ENCODE peak calls at places on chromosomes 5 and 9, in four cellular contexts. L is posterior vena cava, S is Kasumi-1, Q is uterus. U is an unnamed sample.

GRCh38 chr5:120749737-120750136 is 285.6 kb downstream of the PRR16 start:
- DNase-seq in L (no peak), S (no peak), Q (no peak), U (no peak)

GRCh38 chr5:757346-757930 is 27.1 kb downstream of the ZDHHC11B start:
- DNase-seq in L (peak), S (no peak), Q (no peak), U (peak)

GRCh38 chr5:120304653-120305052 is 159.4 kb upstream of the PRR16 start:
- DNase-seq in L (no peak), S (no peak), Q (no peak), U (no peak)

GRCh38 chr9:121350993-121351561 is 19.0 kb downstream of the STOM start:
- DNase-seq in L (peak), S (peak), Q (peak), U (no peak)

GRCh38 chr9:99105152-99106043 is 485 bp downstream of the TGFBR1 start:
- DNase-seq in L (peak), S (peak), Q (peak), U (peak)

GRCh38 chr9:89478821-89479668 is 18.9 kb downstream of the SEMA4D start:
- DNase-seq in L (no peak), S (no peak), Q (no peak), U (no peak)

GRCh38 chr5:143717400-143717799 is 94.6 kb upstream of the HMHB1 start:
- DNase-seq in L (no peak), S (no peak), Q (no peak), U (no peak)

GRCh38 chr9:125989524-125990180 is 242.5 kb downstream of the PBX3 start:
- DNase-seq in L (peak), S (no peak), Q (no peak), U (no peak)

GRCh38 chr9:24961787-24962186 is 416.1 kb upstream of the IZUMO3 start:
- DNase-seq in L (no peak), S (no peak), Q (no peak), U (no peak)

GRCh38 chr9:129506892-129507291 is 114.0 kb downstream of the C9orf50 start:
- DNase-seq in L (no peak), S (no peak), Q (no peak), U (no peak)

GRCh38 chr9:68648971-68649370 is 56.1 kb upstream of the PIP5K1B start:
- DNase-seq in L (no peak), S (no peak), Q (no peak), U (no peak)

GRCh38 chr5:43616535-43616934 is 13.6 kb downstream of the NNT start:
- DNase-seq in L (no peak), S (no peak), Q (no peak), U (no peak)

GRCh38 chr5:101009758-101010519 is 106.9 kb upstream of the ST8SIA4 start:
- DNase-seq in L (no peak), S (no peak), Q (no peak), U (peak)

GRCh38 chr5:135026645-135027317 is 7.2 kb downstream of the PITX1 start:
- DNase-seq in L (no peak), S (no peak), Q (no peak), U (peak)

GRCh38 chr5:109038209-109038840 is 290.6 kb downstream of the FER start:
- DNase-seq in L (no peak), S (no peak), Q (no peak), U (no peak)

GRCh38 chr9:73523391-73523790 is 371.7 kb downstream of the ANXA1 start:
- DNase-seq in L (no peak), S (no peak), Q (no peak), U (no peak)

GRCh38 chr5:151408633-151409243 is 38.7 kb upstream of the SLC36A1 start:
- DNase-seq in L (no peak), S (no peak), Q (no peak), U (no peak)

GRCh38 chr5:168916266-168916665 is 337.1 kb upstream of the PANK3 start:
- DNase-seq in L (peak), S (no peak), Q (peak), U (no peak)

GRCh38 chr5:142779163-142779562 is 9.0 kb downstream of the ARHGAP26 start:
- DNase-seq in L (no peak), S (no peak), Q (no peak), U (no peak)

GRCh38 chr9:77386187-77386586 is 208.9 kb downstream of the VPS13A start:
- DNase-seq in L (no peak), S (no peak), Q (no peak), U (no peak)

GRCh38 chr9:127225747-127226646 is 38.6 kb upstream of the GARNL3 start:
- DNase-seq in L (no peak), S (peak), Q (peak), U (no peak)

GRCh38 chr9:100474082-100474949 is 1.4 kb downstream of the TMEFF1 start:
- DNase-seq in L (no peak), S (peak), Q (no peak), U (no peak)

GRCh38 chr9:135937521-135938489 is 23.4 kb downstream of the UBAC1 start:
- DNase-seq in L (no peak), S (no peak), Q (no peak), U (no peak)

GRCh38 chr9:77541055-77541454 is 107.1 kb downstream of the GNA14 start:
- DNase-seq in L (no peak), S (no peak), Q (no peak), U (no peak)

GRCh38 chr5:40646286-40646685 is 33.4 kb upstream of the PTGER4 start:
- DNase-seq in L (no peak), S (no peak), Q (no peak), U (no peak)

GRCh38 chr9:113886933-113887332 is 10.8 kb downstream of the ZNF618 start:
- DNase-seq in L (no peak), S (no peak), Q (no peak), U (no peak)

GRCh38 chr9:95000821-95001220 is 274.3 kb downstream of the AOPEP start:
- DNase-seq in L (no peak), S (no peak), Q (no peak), U (no peak)

GRCh38 chr5:109779036-109779735 is 89.5 kb downstream of the MAN2A1 start:
- DNase-seq in L (no peak), S (no peak), Q (no peak), U (no peak)

GRCh38 chr9:91187965-91188344 is 173.8 kb downstream of the AUH start:
- DNase-seq in L (no peak), S (no peak), Q (no peak), U (no peak)

GRCh38 chr9:110936719-110937452 is 101.4 kb downstream of the LPAR1 start:
- DNase-seq in L (no peak), S (no peak), Q (no peak), U (no peak)

GRCh38 chr9:132238992-132239391 is 77.1 kb downstream of the NTNG2 start:
- DNase-seq in L (no peak), S (no peak), Q (no peak), U (no peak)

U was measured in Karpas-422.